ENCODE peak calls at places on chromosomes 11 and 22, in five cellular contexts. L, Q, U, H and Z are unnamed samples.

GRCh38 chr22:23218867-23219251 is 38.5 kb downstream of the BCR start:
- DNase-seq in H (no peak), U (peak; percentile 73), L (no peak), Q (no peak), Z (peak; percentile 67)

GRCh38 chr11:112795142-112795815 is 165.9 kb upstream of the NCAM1 start:
- DNase-seq in U (peak; percentile 48), Q (peak; percentile 12), L (peak; percentile 49), H (no peak), Z (peak; percentile 20)

GRCh38 chr11:45145421-45146071 is 893 bp upstream of the PRDM11 start:
- DNase-seq in U (peak; percentile 61), H (peak; percentile 86), L (peak; percentile 34), Q (peak; percentile 32), Z (peak; percentile 29)

GRCh38 chr11:115670538-115671200 is 166.5 kb upstream of the CADM1 start:
- DNase-seq in H (no peak), Q (no peak), U (no peak), L (no peak), Z (no peak)

GRCh38 chr11:46382644-46383403 is 1.4 kb downstream of the MDK start:
- DNase-seq in Q (no peak), L (peak; percentile 53), H (no peak), U (peak; percentile 68), Z (no peak)

GRCh38 chr22:24578355-24579241 is 14.3 kb downstream of the LRRC75B start:
- DNase-seq in L (no peak), U (peak; percentile 67), Q (no peak), H (no peak), Z (no peak)

GRCh38 chr22:25380141-25380747 is 160.8 kb downstream of the CRYBB2 start:
- DNase-seq in L (no peak), H (no peak), Q (no peak), U (no peak), Z (no peak)

GRCh38 chr22:20304646-20305045 is 15.2 kb downstream of the DGCR6L start:
- DNase-seq in L (no peak), Q (no peak), U (no peak), H (no peak), Z (no peak)

GRCh38 chr11:6968816-6969215 is 42.6 kb downstream of the ZNF215 start:
- DNase-seq in U (no peak), Q (no peak), H (no peak), L (peak; percentile 85), Z (peak; percentile 82)

GRCh38 chr22:27133951-27134664 is 476.7 kb downstream of the MIAT start:
- DNase-seq in H (peak; percentile 89), L (peak; percentile 86), Q (peak; percentile 93), U (peak; percentile 48), Z (peak; percentile 81)

GRCh38 chr11:8789864-8790263 is 107.3 kb downstream of the RPL27A start:
- DNase-seq in U (no peak), Q (no peak), H (no peak), L (no peak), Z (no peak)

GRCh38 chr22:40975346-40975745 is 24.2 kb downstream of the RBX1 start:
- DNase-seq in L (peak; percentile 28), Q (no peak), U (no peak), H (no peak), Z (peak; percentile 67)

GRCh38 chr11:126888126-126888712 is 112.4 kb downstream of the KIRREL3 start:
- DNase-seq in Q (no peak), H (no peak), L (no peak), U (no peak), Z (no peak)

GRCh38 chr11:34198523-34198922 is 93.1 kb downstream of the NAT10 start:
- DNase-seq in H (no peak), Q (peak; percentile 14), U (no peak), L (no peak), Z (no peak)

GRCh38 chr11:12813371-12814225 is 139.4 kb downstream of the TEAD1 start:
- DNase-seq in L (peak; percentile 89), U (no peak), Q (peak; percentile 63), H (no peak), Z (peak; percentile 83)

GRCh38 chr11:106959800-106960199 is 58.5 kb downstream of the GUCY1A2 start:
- DNase-seq in L (no peak), Q (peak; percentile 19), H (no peak), U (no peak), Z (no peak)

GRCh38 chr22:42026705-42027104 is 28.1 kb downstream of the WBP2NL start:
- DNase-seq in H (no peak), L (no peak), Q (no peak), U (no peak), Z (no peak)

GRCh38 chr22:20588092-20588842 is 80.9 kb downstream of the MED15 start:
- DNase-seq in L (no peak), U (no peak), Q (no peak), H (no peak), Z (no peak)

GRCh38 chr11:10317281-10317755 is 12.4 kb downstream of the ADM start:
- DNase-seq in Q (no peak), U (no peak), H (peak; percentile 80), L (no peak), Z (no peak)

GRCh38 chr11:66800720-66801428 is 42.4 kb upstream of the RCE1 start:
- DNase-seq in H (no peak), Q (no peak), U (no peak), L (no peak), Z (no peak)

GRCh38 chr22:43847376-43848289 is 14.7 kb downstream of the SULT4A1 start:
- DNase-seq in Q (no peak), U (no peak), L (no peak), H (peak; percentile 78), Z (no peak)

GRCh38 chr11:126522152-126522551 is 166.7 kb downstream of the ST3GAL4 start:
- DNase-seq in U (no peak), L (no peak), H (no peak), Q (no peak), Z (no peak)

GRCh38 chr11:56509439-56509838 is 18.3 kb upstream of the OR5M8 start:
- DNase-seq in H (no peak), Q (no peak), U (no peak), L (no peak), Z (no peak)

GRCh38 chr11:45209904-45210699 is 63.7 kb downstream of the PRDM11 start:
- DNase-seq in H (no peak), L (peak; percentile 35), Q (peak; percentile 33), U (peak; percentile 91), Z (peak; percentile 79)

GRCh38 chr11:71370895-71371673 is 77.1 kb downstream of the DHCR7 start:
- DNase-seq in H (no peak), Q (no peak), L (no peak), U (no peak), Z (no peak)

GRCh38 chr11:71373791-71374454 is 74.3 kb downstream of the DHCR7 start:
- DNase-seq in U (no peak), L (no peak), H (no peak), Q (no peak), Z (no peak)

GRCh38 chr11:71370020-71370747 is 78.0 kb downstream of the DHCR7 start:
- DNase-seq in U (no peak), H (no peak), L (no peak), Q (no peak), Z (no peak)

GRCh38 chr11:71371674-71372069 is 76.5 kb downstream of the DHCR7 start:
- DNase-seq in Q (no peak), U (no peak), L (no peak), H (no peak), Z (no peak)

DNA sequence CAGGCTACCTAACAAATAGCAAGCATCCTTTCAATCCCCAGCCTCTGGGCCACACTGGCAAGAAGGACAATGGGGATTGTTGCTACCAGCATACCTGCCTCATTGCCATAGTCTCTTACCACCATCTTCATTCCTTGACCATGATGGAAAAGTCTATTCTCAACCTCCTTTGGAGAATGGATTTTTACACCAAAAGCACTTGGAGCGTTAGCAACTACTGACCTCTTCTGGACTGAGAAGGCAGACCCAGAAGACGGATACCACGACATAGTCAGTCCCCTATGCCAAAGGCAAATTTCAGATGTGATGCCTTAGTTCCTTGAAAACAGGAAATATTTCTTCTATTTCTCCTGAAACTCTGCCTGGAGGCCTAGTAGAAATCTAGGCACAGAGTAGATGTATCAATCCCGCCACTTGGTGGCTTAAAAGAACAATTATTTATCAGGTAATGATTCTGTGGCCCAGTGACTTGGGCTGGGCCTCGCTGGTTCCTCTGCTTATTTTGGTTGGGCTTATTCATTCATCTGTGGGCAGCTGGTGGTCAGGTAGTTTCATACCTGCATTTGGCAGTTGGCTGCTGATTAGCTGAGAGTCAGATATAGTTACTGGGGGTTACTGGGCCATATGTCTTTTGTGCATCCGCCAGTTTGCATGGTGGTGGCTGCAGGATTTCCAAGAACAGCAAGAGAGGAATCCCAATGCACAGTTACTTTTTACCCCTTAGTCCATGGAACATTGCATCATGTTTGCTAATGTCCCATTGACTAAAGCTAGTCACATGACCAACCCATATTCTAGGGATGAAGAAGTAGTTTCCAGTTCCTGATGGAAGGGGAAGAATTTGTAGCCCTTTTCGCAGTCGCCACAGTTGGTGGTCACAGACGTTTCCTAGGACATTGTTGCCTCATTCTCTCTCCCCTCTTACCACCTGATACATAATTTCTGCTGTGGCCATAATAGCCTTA is 75.2 kb downstream of the DHCR7 start:
- DNase-seq in U (peak; percentile 46), L (peak; percentile 51), Q (peak; percentile 11), H (no peak), Z (peak; percentile 30)
- TF ChIP-seq CTCF in U (peak; percentile 66), L (peak; percentile 60), Q (peak; percentile 64), H (no peak), Z (peak; percentile 47)

GRCh38 chr11:73333173-73333572 is 25.1 kb downstream of the ARHGEF17 start:
- DNase-seq in U (no peak), H (no peak), Q (no peak), L (no peak), Z (no peak)

GRCh38 chr11:73333626-73334199 is 25.6 kb downstream of the ARHGEF17 start:
- DNase-seq in Q (no peak), H (no peak), U (no peak), L (peak; percentile 30), Z (peak; percentile 35)

GRCh38 chr11:73338279-73338678 is 30.2 kb downstream of the ARHGEF17 start:
- DNase-seq in U (no peak), L (no peak), Q (no peak), H (no peak), Z (no peak)

GRCh38 chr11:73334244-73335203 is 26.4 kb downstream of the ARHGEF17 start:
- DNase-seq in H (peak; percentile 94), U (peak; percentile 80), L (peak; percentile 94), Q (peak; percentile 84), Z (peak; percentile 94)

GRCh38 chr11:73335204-73335923 is 27.3 kb downstream of the ARHGEF17 start:
- DNase-seq in Q (peak; percentile 78), U (peak; percentile 87), L (peak; percentile 84), H (peak; percentile 97), Z (peak; percentile 90)
- H3K4me3 ChIP-seq in Q (no peak overlapping the region), U (no peak overlapping the region), L (no peak overlapping the region), H (no peak overlapping the region), Z (no peak overlapping the region)

DNA sequence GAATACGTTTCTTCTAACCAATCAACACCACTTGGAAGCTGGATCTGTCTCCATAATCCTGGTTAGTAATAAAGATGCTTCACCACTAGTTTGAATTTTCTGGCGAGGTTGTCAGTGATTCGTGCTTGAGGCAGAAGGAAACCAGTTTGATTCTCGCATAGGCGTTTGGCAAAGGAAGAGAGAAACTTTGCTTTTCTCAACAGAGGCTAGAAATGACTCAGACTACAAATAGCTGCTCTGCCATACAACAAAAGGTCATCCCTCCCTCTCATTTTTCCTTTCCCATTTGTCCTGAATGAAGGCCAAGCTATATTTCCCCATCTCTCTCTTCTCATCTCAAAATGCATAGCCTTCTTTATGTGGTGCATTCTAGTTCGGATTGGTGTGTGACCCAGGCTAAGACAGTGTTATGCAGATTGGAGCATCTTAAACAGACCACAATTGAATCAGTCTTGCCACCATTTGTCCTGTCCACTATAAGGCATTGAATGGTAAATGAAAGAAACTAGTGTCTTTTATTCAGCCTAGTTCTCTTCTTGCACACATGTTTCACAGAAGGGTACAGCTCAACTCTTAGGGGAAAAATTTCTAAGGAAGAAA is 741.5 kb downstream of the NTM start:
- DNase-seq in Q (peak; percentile 83), L (peak; percentile 90), U (no peak), H (no peak), Z (peak; percentile 90)
- TF ChIP-seq CTCF in Q (no peak), L (no peak), U (no peak), H (no peak), Z (no peak)

GRCh38 chr11:35943294-35943693 is 568 bp upstream of the LDLRAD3 start:
- DNase-seq in L (peak; percentile 18), U (no peak), H (no peak), Q (no peak), Z (no peak)
- H3K4me3 ChIP-seq in L (peak overlapping the region; percentile 52), U (peak overlapping the region; percentile 34), H (no peak overlapping the region), Q (peak overlapping the region; percentile 76), Z (peak overlapping the region; percentile 56)